ENCODE peak calls at places on chromosomes 4 and X, in five cellular contexts. One of them, this sample, is unnamed.

GRCh38 chr4:71568131-71568530 is 215.7 kb downstream of the GC start:
- DNase-seq in amniotic stem cell: no peak
- DNase-seq in suprapubic skin: no peak
- DNase-seq in stimulated activated naive CD4-positive, alpha-beta T cell: no peak
- DNase-seq in hippocampal formation: no peak
- DNase-seq in this sample: no peak

GRCh38 chr4:47731182-47731581 is 106.7 kb downstream of the CORIN start:
- DNase-seq in stimulated activated naive CD4-positive, alpha-beta T cell: no peak
- DNase-seq in suprapubic skin: no peak
- DNase-seq in amniotic stem cell: no peak
- DNase-seq in hippocampal formation: no peak
- DNase-seq in this sample: no peak

GRCh38 chr4:110152386-110152785 is 46.0 kb downstream of the ELOVL6 start:
- DNase-seq in suprapubic skin: no peak
- DNase-seq in hippocampal formation: no peak
- DNase-seq in amniotic stem cell: no peak
- DNase-seq in stimulated activated naive CD4-positive, alpha-beta T cell: no peak
- DNase-seq in this sample: no peak

GRCh38 chr4:144302704-144303536 is 162.4 kb upstream of the GYPA start:
- DNase-seq in suprapubic skin: no peak
- DNase-seq in hippocampal formation: no peak
- DNase-seq in stimulated activated naive CD4-positive, alpha-beta T cell: no peak
- DNase-seq in amniotic stem cell: no peak
- DNase-seq in this sample: no peak

GRCh38 chr4:185504098-185505047 is 30.9 kb downstream of the PDLIM3 start:
- DNase-seq in stimulated activated naive CD4-positive, alpha-beta T cell: no peak
- DNase-seq in amniotic stem cell: no peak
- DNase-seq in suprapubic skin: no peak
- DNase-seq in hippocampal formation: no peak
- DNase-seq in this sample: no peak

GRCh38 chr4:168725935-168726334 is 229.1 kb downstream of the PALLD start:
- DNase-seq in stimulated activated naive CD4-positive, alpha-beta T cell: no peak
- DNase-seq in suprapubic skin: no peak
- DNase-seq in hippocampal formation: no peak
- DNase-seq in amniotic stem cell: no peak
- DNase-seq in this sample: no peak

GRCh38 chrX:24468245-24468644 is 3.2 kb downstream of the PDK3 start:
- DNase-seq in stimulated activated naive CD4-positive, alpha-beta T cell: no peak
- DNase-seq in suprapubic skin: no peak
- DNase-seq in amniotic stem cell: no peak
- DNase-seq in hippocampal formation: no peak
- DNase-seq in this sample: no peak

GRCh38 chr4:153010137-153010536 is 74.0 kb downstream of the FHDC1 start:
- DNase-seq in suprapubic skin: no peak
- DNase-seq in stimulated activated naive CD4-positive, alpha-beta T cell: no peak
- DNase-seq in hippocampal formation: no peak
- DNase-seq in amniotic stem cell: no peak
- DNase-seq in this sample: no peak

This sample was measured in naive thymus-derived CD4-positive, alpha-beta T cell.